ENCODE peak calls at places on chromosome 3, in seven cellular contexts. B is CD8-positive, alpha-beta T cell; Z is SK-N-MC; I is A549; T is heart left ventricle; Q is right cardiac atrium; J is dorsolateral prefrontal cortex. Y is an unnamed sample.

GRCh38 chr3:181278468-181279238 is 289.1 kb upstream of the DNAJC19 start:
- DNase-seq in B (no peak), Z (no peak), I (no peak), T (no peak), Q (no peak), J (no peak), Y (no peak)

GRCh38 chr3:16824085-16824696 is 60.6 kb upstream of the PLCL2 start:
- DNase-seq in B (peak; percentile 53), Z (no peak), I (no peak), T (no peak), Q (no peak), J (no peak), Y (no peak)

GRCh38 chr3:10344147-10344943 is 23.4 kb upstream of the SEC13 start:
- DNase-seq in B (peak; percentile 71), Z (no peak), I (peak; percentile 56), T (peak; percentile 56), Q (peak; percentile 33), J (no peak), Y (peak; percentile 36)

GRCh38 chr3:172598904-172599303 is 75.7 kb upstream of the TNFSF10 start:
- DNase-seq in B (no peak), Z (no peak), I (no peak), T (no peak), Q (no peak), J (no peak), Y (no peak)

GRCh38 chr3:188946837-188947236 is 224.9 kb upstream of the TPRG1 start:
- DNase-seq in B (no peak), Z (no peak), I (no peak), T (no peak), Q (no peak), J (no peak), Y (no peak)

GRCh38 chr3:124924741-124925140 is 9.8 kb downstream of the MUC13 start:
- DNase-seq in B (no peak), Z (no peak), I (no peak), T (no peak), Q (no peak), J (no peak), Y (no peak)

GRCh38 chr3:194959217-194959616 is 273.5 kb downstream of the FAM43A start:
- DNase-seq in B (peak; percentile 17), Z (no peak), I (no peak), T (no peak), Q (no peak), J (no peak), Y (no peak)

GRCh38 chr3:171936231-171936841 is 93.2 kb downstream of the TMEM212 start:
- DNase-seq in B (no peak), Z (no peak), I (peak; percentile 61), T (no peak), Q (peak; percentile 30), J (no peak), Y (no peak)

GRCh38 chr3:116148881-116149530 is 296.3 kb downstream of the LSAMP start:
- DNase-seq in B (no peak), Z (no peak), I (no peak), T (no peak), Q (no peak), J (no peak), Y (no peak)

GRCh38 chr3:37996785-37997301 is 6.3 kb downstream of the VILL start:
- DNase-seq in B (peak; percentile 85), Z (peak; percentile 51), I (peak; percentile 86), T (no peak), Q (peak; percentile 63), J (peak; percentile 46), Y (peak; percentile 70)

GRCh38 chr3:71341721-71342120 is 241.8 kb downstream of the FOXP1 start:
- DNase-seq in B (no peak), Z (no peak), I (no peak), T (no peak), Q (no peak), J (no peak), Y (no peak)

GRCh38 chr3:113241292-113242033 is 30.1 kb downstream of the BOC start:
- DNase-seq in B (no peak), Z (no peak), I (no peak), T (no peak), Q (no peak), J (no peak), Y (no peak)

GRCh38 chr3:69890094-69890493 is 109.4 kb upstream of the SAMMSON start:
- DNase-seq in B (no peak), Z (no peak), I (no peak), T (no peak), Q (no peak), J (no peak), Y (no peak)

GRCh38 chr3:141074529-141074928 is 23.4 kb downstream of the SPSB4 start:
- DNase-seq in B (no peak), Z (no peak), I (no peak), T (no peak), Q (no peak), J (no peak), Y (no peak)

GRCh38 chr3:70308760-70309159 is 3.7 kb downstream of the MDFIC2 start:
- DNase-seq in B (no peak), Z (no peak), I (peak; percentile 40), T (no peak), Q (no peak), J (no peak), Y (no peak)

GRCh38 chr3:164479978-164480377 is 598.3 kb downstream of the SI start:
- DNase-seq in B (no peak), Z (no peak), I (no peak), T (no peak), Q (no peak), J (no peak), Y (no peak)

GRCh38 chr3:167406876-167407492 is 26.9 kb upstream of the ZBBX start:
- DNase-seq in B (no peak), Z (peak; percentile 18), I (peak; percentile 53), T (no peak), Q (peak; percentile 14), J (peak; percentile 67), Y (no peak)

GRCh38 chr3:121645054-121645453 is 15.6 kb downstream of the HCLS1 start:
- DNase-seq in B (no peak), Z (no peak), I (no peak), T (no peak), Q (no peak), J (no peak), Y (no peak)

GRCh38 chr3:58116161-58116955 is 94.4 kb downstream of the DNASE1L3 start:
- DNase-seq in B (peak; percentile 77), Z (no peak), I (no peak), T (no peak), Q (no peak), J (no peak), Y (no peak)

GRCh38 chr3:195160257-195160898 is 110.6 kb downstream of the XXYLT1 start:
- DNase-seq in B (no peak), Z (no peak), I (no peak), T (no peak), Q (no peak), J (no peak), Y (no peak)

GRCh38 chr3:72123908-72124441 is 339.0 kb upstream of the PROK2 start:
- DNase-seq in B (no peak), Z (no peak), I (peak; percentile 87), T (no peak), Q (peak; percentile 75), J (no peak), Y (peak; percentile 62)

GRCh38 chr3:12490547-12490946 is 6.3 kb downstream of the TSEN2 start:
- DNase-seq in B (no peak), Z (no peak), I (no peak), T (no peak), Q (no peak), J (no peak), Y (no peak)

GRCh38 chr3:55180936-55181535 is 253.2 kb upstream of the LRTM1 start:
- DNase-seq in B (no peak), Z (peak; percentile 12), I (peak; percentile 22), T (no peak), Q (no peak), J (no peak), Y (no peak)

GRCh38 chr3:153161138-153161713 is 800 bp upstream of the RAP2B start:
- DNase-seq in B (peak; percentile 90), Z (peak; percentile 100), I (peak; percentile 100), T (peak; percentile 93), Q (peak; percentile 94), J (peak; percentile 83), Y (peak; percentile 86)

GRCh38 chr3:183378951-183379350 is 49.5 kb downstream of the MCF2L2 start:
- DNase-seq in B (no peak), Z (no peak), I (no peak), T (no peak), Q (no peak), J (no peak), Y (no peak)

GRCh38 chr3:171429635-171430034 is 30.6 kb downstream of the TNIK start:
- DNase-seq in B (no peak), Z (no peak), I (no peak), T (no peak), Q (no peak), J (no peak), Y (no peak)

GRCh38 chr3:120743081-120743365 is 479 bp downstream of the GTF2E1 start:
- DNase-seq in B (no peak), Z (no peak), I (no peak), T (no peak), Q (no peak), J (no peak), Y (no peak)

GRCh38 chr3:56962200-56962599 is 98.3 kb upstream of the SPATA12 start:
- DNase-seq in B (no peak), Z (no peak), I (no peak), T (no peak), Q (no peak), J (no peak), Y (no peak)
- H3K4me3 ChIP-seq in B (no peak overlapping the region), Z (no peak overlapping the region), I (no peak overlapping the region), T (no peak overlapping the region), Q (no peak overlapping the region), J (no peak overlapping the region), Y (no peak overlapping the region)

DNA sequence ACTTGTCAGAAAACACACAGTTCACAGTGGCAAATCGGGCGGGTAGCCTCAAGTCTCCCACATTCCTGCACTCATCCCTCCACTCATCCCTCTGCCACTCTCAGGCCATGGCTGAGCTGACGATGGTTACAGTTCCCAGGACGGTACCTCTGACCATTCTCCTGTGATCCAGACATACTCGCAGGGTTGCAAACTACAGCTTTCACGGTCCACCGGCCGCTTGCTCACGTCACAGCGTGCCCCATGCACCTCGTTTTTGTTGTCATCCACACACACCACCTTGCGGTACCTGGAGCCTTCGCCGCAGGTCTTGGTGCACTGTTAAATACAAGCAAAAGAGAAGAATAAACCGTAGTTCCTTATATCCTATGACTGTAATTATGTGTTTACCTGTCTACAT is 137.1 kb downstream of the ADAMTS9 start:
- DNase-seq in B (no peak), Z (no peak), I (no peak), T (no peak), Q (no peak), J (no peak), Y (no peak)
- H3K27ac ChIP-seq in B (no peak overlapping the region), Z (no peak overlapping the region), I (no peak overlapping the region), T (no peak overlapping the region), Q (no peak overlapping the region), J (no peak overlapping the region), Y (no peak overlapping the region)

DNA sequence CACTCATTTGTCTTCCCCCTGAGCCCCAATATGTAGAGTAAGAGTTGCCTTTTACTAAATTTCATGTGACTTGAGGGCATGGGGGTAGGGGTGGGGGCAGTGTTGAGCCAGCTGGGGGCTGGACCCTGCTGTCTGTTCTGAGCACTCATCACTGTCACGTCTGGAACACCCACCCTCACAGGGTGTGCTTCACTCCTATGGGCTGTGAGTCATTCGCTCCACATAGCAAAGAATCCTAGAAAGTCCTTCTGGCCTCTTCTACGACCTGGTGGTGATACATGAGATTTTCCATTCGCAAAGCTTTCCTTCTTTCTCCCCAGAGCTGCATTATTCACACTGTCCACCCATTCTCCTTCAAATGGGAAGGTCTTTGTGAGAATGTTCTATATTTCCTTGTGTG is 43.6 kb upstream of the MGLL start:
- DNase-seq in B (no peak), Z (no peak), I (peak; percentile 26), T (no peak), Q (no peak), J (no peak), Y (no peak)
- H3K4me3 ChIP-seq in B (no peak overlapping the region), Z (no peak overlapping the region), I (no peak overlapping the region), T (no peak overlapping the region), Q (no peak overlapping the region), J (no peak overlapping the region), Y (no peak overlapping the region)

GRCh38 chr3:45858809-45859543 is 17.1 kb upstream of the LZTFL1 start:
- DNase-seq in B (no peak), Z (no peak), I (no peak), T (no peak), Q (no peak), J (no peak), Y (no peak)
- H3K27ac ChIP-seq in B (no peak overlapping the region), Z (no peak overlapping the region), I (no peak overlapping the region), T (no peak overlapping the region), Q (no peak overlapping the region), J (no peak overlapping the region), Y (no peak overlapping the region)